ENCODE peak calls at places on chromosomes 16 and 17, in nine cellular contexts. One of them, this sample, is unnamed.

GRCh38 chr17:73196500-73196899 is 3.6 kb downstream of the COG1 start:
- DNase-seq in AG09309: peak
- DNase-seq in aorta: peak
- DNase-seq in iPS DF 6.9: no peak
- DNase-seq in AG10803: peak
- DNase-seq in psoas muscle: peak
- DNase-seq in thoracic aorta: no peak
- DNase-seq in NT2/D1: no peak
- DNase-seq in ascending aorta: no peak
- DNase-seq in this sample: peak

GRCh38 chr16:67647111-67647651 is 2.2 kb downstream of the CARMIL2 start:
- DNase-seq in aorta: no peak
- DNase-seq in ascending aorta: no peak
- DNase-seq in NT2/D1: no peak
- DNase-seq in thoracic aorta: no peak
- DNase-seq in psoas muscle: peak
- DNase-seq in iPS DF 6.9: no peak
- DNase-seq in AG10803: no peak
- DNase-seq in AG09309: no peak
- DNase-seq in this sample: no peak

GRCh38 chr17:4785311-4786110 is 653 bp downstream of the VMO1 start:
- DNase-seq in NT2/D1: no peak
- DNase-seq in psoas muscle: peak
- DNase-seq in AG09309: no peak
- DNase-seq in thoracic aorta: no peak
- DNase-seq in iPS DF 6.9: no peak
- DNase-seq in ascending aorta: no peak
- DNase-seq in aorta: no peak
- DNase-seq in AG10803: no peak
- DNase-seq in this sample: no peak

GRCh38 chr16:74695450-74696422 is 4.9 kb downstream of the MLKL start:
- DNase-seq in thoracic aorta: peak
- DNase-seq in psoas muscle: peak
- DNase-seq in iPS DF 6.9: peak
- DNase-seq in aorta: peak
- DNase-seq in NT2/D1: peak
- DNase-seq in AG09309: peak
- DNase-seq in AG10803: peak
- DNase-seq in ascending aorta: peak
- DNase-seq in this sample: peak

GRCh38 chr17:29212681-29213121 is 32.5 kb upstream of the MYO18A start:
- DNase-seq in NT2/D1: no peak
- DNase-seq in aorta: peak
- DNase-seq in AG09309: no peak
- DNase-seq in ascending aorta: no peak
- DNase-seq in iPS DF 6.9: no peak
- DNase-seq in AG10803: peak
- DNase-seq in psoas muscle: no peak
- DNase-seq in thoracic aorta: no peak
- DNase-seq in this sample: peak

GRCh38 chr17:78390241-78391050 is 12.0 kb downstream of the PGS1 start:
- DNase-seq in thoracic aorta: no peak
- DNase-seq in aorta: no peak
- DNase-seq in ascending aorta: no peak
- DNase-seq in iPS DF 6.9: no peak
- DNase-seq in AG10803: peak
- DNase-seq in psoas muscle: no peak
- DNase-seq in NT2/D1: no peak
- DNase-seq in AG09309: peak
- DNase-seq in this sample: no peak

GRCh38 chr17:58310511-58311428 is 17.8 kb downstream of the TSPOAP1 start:
- DNase-seq in NT2/D1: no peak
- DNase-seq in aorta: peak
- DNase-seq in psoas muscle: no peak
- DNase-seq in AG10803: no peak
- DNase-seq in thoracic aorta: no peak
- DNase-seq in AG09309: no peak
- DNase-seq in iPS DF 6.9: no peak
- DNase-seq in ascending aorta: peak
- DNase-seq in this sample: peak

GRCh38 chr17:59814685-59815084 is 78.1 kb downstream of the TUBD1 start:
- DNase-seq in AG10803: no peak
- DNase-seq in psoas muscle: no peak
- DNase-seq in ascending aorta: no peak
- DNase-seq in AG09309: no peak
- DNase-seq in iPS DF 6.9: no peak
- DNase-seq in NT2/D1: no peak
- DNase-seq in thoracic aorta: no peak
- DNase-seq in aorta: no peak
- DNase-seq in this sample: no peak

GRCh38 chr16:4138735-4139134 is 22.5 kb upstream of the ADCY9 start:
- DNase-seq in iPS DF 6.9: no peak
- DNase-seq in thoracic aorta: no peak
- DNase-seq in AG10803: no peak
- DNase-seq in AG09309: no peak
- DNase-seq in NT2/D1: no peak
- DNase-seq in aorta: no peak
- DNase-seq in psoas muscle: no peak
- DNase-seq in ascending aorta: no peak
- DNase-seq in this sample: no peak

GRCh38 chr17:55210292-55210691 is 54.5 kb upstream of the HLF start:
- DNase-seq in thoracic aorta: no peak
- DNase-seq in ascending aorta: no peak
- DNase-seq in AG09309: no peak
- DNase-seq in psoas muscle: no peak
- DNase-seq in AG10803: no peak
- DNase-seq in NT2/D1: no peak
- DNase-seq in iPS DF 6.9: no peak
- DNase-seq in aorta: no peak
- DNase-seq in this sample: no peak

GRCh38 chr16:83969771-83970429 is 1.9 kb downstream of the NECAB2 start:
- DNase-seq in AG09309: no peak
- DNase-seq in psoas muscle: no peak
- DNase-seq in ascending aorta: no peak
- DNase-seq in thoracic aorta: no peak
- DNase-seq in iPS DF 6.9: no peak
- DNase-seq in aorta: peak
- DNase-seq in AG10803: no peak
- DNase-seq in NT2/D1: no peak
- DNase-seq in this sample: no peak

GRCh38 chr17:62807812-62808575 is at the start of gene MARCHF10:
- DNase-seq in thoracic aorta: no peak
- DNase-seq in AG10803: no peak
- DNase-seq in iPS DF 6.9: no peak
- DNase-seq in psoas muscle: no peak
- DNase-seq in ascending aorta: no peak
- DNase-seq in NT2/D1: no peak
- DNase-seq in AG09309: no peak
- DNase-seq in aorta: peak
- DNase-seq in this sample: peak
- H3K4me3 ChIP-seq in thoracic aorta: peak
- H3K4me3 ChIP-seq in AG10803: no peak
- H3K4me3 ChIP-seq in iPS DF 6.9: peak
- H3K4me3 ChIP-seq in psoas muscle: peak
- H3K4me3 ChIP-seq in ascending aorta: peak
- H3K4me3 ChIP-seq in NT2/D1: peak
- H3K4me3 ChIP-seq in AG09309: no peak
- H3K4me3 ChIP-seq in aorta: peak
- H3K4me3 ChIP-seq in this sample: peak

GRCh38 chr17:77282524-77283515 is 142.1 kb downstream of the SEC14L1 start:
- DNase-seq in AG10803: peak
- DNase-seq in iPS DF 6.9: no peak
- DNase-seq in AG09309: no peak
- DNase-seq in psoas muscle: no peak
- DNase-seq in aorta: no peak
- DNase-seq in thoracic aorta: no peak
- DNase-seq in NT2/D1: no peak
- DNase-seq in ascending aorta: no peak
- DNase-seq in this sample: no peak
- H3K4me3 ChIP-seq in AG10803: no peak
- H3K4me3 ChIP-seq in iPS DF 6.9: no peak
- H3K4me3 ChIP-seq in AG09309: no peak
- H3K4me3 ChIP-seq in psoas muscle: peak
- H3K4me3 ChIP-seq in aorta: no peak
- H3K4me3 ChIP-seq in thoracic aorta: no peak
- H3K4me3 ChIP-seq in NT2/D1: peak
- H3K4me3 ChIP-seq in ascending aorta: no peak
- H3K4me3 ChIP-seq in this sample: no peak

GRCh38 chr17:45144199-45145034 is 3.9 kb upstream of the HEXIM1 start:
- DNase-seq in AG10803: peak
- DNase-seq in NT2/D1: no peak
- DNase-seq in iPS DF 6.9: no peak
- DNase-seq in thoracic aorta: no peak
- DNase-seq in psoas muscle: peak
- DNase-seq in aorta: peak
- DNase-seq in ascending aorta: peak
- DNase-seq in AG09309: no peak
- DNase-seq in this sample: peak
- H3K4me3 ChIP-seq in AG10803: peak
- H3K4me3 ChIP-seq in NT2/D1: peak
- H3K4me3 ChIP-seq in iPS DF 6.9: peak
- H3K4me3 ChIP-seq in thoracic aorta: peak
- H3K4me3 ChIP-seq in psoas muscle: peak
- H3K4me3 ChIP-seq in aorta: peak
- H3K4me3 ChIP-seq in ascending aorta: peak
- H3K4me3 ChIP-seq in AG09309: peak
- H3K4me3 ChIP-seq in this sample: peak

GRCh38 chr17:66956941-66957340 is 7.6 kb upstream of the CACNG4 start:
- DNase-seq in AG10803: no peak
- DNase-seq in NT2/D1: no peak
- DNase-seq in thoracic aorta: no peak
- DNase-seq in aorta: no peak
- DNase-seq in AG09309: no peak
- DNase-seq in psoas muscle: no peak
- DNase-seq in iPS DF 6.9: no peak
- DNase-seq in ascending aorta: no peak
- DNase-seq in this sample: no peak

GRCh38 chr17:66957343-66957742 is 7.2 kb upstream of the CACNG4 start:
- DNase-seq in iPS DF 6.9: no peak
- DNase-seq in aorta: no peak
- DNase-seq in ascending aorta: no peak
- DNase-seq in NT2/D1: no peak
- DNase-seq in thoracic aorta: no peak
- DNase-seq in AG10803: no peak
- DNase-seq in AG09309: no peak
- DNase-seq in psoas muscle: no peak
- DNase-seq in this sample: no peak

GRCh38 chr17:66959641-66960375 is 4.7 kb upstream of the CACNG4 start:
- DNase-seq in aorta: no peak
- DNase-seq in AG10803: no peak
- DNase-seq in ascending aorta: no peak
- DNase-seq in AG09309: no peak
- DNase-seq in NT2/D1: no peak
- DNase-seq in iPS DF 6.9: no peak
- DNase-seq in thoracic aorta: no peak
- DNase-seq in psoas muscle: no peak
- DNase-seq in this sample: no peak

GRCh38 chr17:66955821-66956220 is 8.7 kb upstream of the CACNG4 start:
- DNase-seq in thoracic aorta: no peak
- DNase-seq in NT2/D1: no peak
- DNase-seq in ascending aorta: no peak
- DNase-seq in AG09309: no peak
- DNase-seq in aorta: no peak
- DNase-seq in psoas muscle: no peak
- DNase-seq in AG10803: no peak
- DNase-seq in iPS DF 6.9: no peak
- DNase-seq in this sample: no peak

DNA sequence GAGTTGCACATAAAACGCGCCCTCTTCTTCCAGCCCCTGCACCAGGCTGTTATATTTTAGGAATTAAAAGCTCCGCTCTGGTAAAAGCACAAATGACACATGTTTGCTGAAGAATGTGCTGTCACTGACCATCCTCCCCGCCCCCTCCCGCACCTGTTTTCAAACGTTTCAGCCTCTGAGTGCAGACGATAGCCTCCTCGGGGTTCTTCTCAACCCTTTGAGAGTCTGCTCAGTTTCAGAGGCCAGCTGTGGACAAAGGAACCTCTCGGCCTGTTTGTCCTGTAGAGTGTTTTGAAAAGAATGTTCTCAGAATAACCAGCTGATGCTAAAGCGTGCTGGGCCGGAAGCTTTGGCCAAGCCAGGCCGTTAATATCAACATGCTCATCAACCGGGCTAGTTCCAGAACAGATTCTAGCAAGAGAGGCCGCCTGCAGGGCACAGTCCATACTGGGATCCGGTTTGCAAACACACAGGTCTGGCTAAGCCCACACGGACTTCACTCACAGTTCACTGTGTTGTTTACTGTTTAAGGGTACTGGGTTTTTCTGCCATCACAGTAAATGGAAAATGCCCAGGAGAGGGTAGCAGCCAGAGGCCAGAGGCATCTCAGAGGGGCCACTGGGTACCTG is 6.4 kb upstream of the CACNG4 start:
- DNase-seq in psoas muscle: no peak
- DNase-seq in NT2/D1: no peak
- DNase-seq in thoracic aorta: no peak
- DNase-seq in aorta: no peak
- DNase-seq in AG09309: no peak
- DNase-seq in ascending aorta: no peak
- DNase-seq in AG10803: no peak
- DNase-seq in iPS DF 6.9: no peak
- DNase-seq in this sample: no peak
- H3K4me3 ChIP-seq in psoas muscle: no peak
- H3K4me3 ChIP-seq in NT2/D1: no peak
- H3K4me3 ChIP-seq in thoracic aorta: no peak
- H3K4me3 ChIP-seq in aorta: no peak
- H3K4me3 ChIP-seq in AG09309: no peak
- H3K4me3 ChIP-seq in ascending aorta: no peak
- H3K4me3 ChIP-seq in AG10803: no peak
- H3K4me3 ChIP-seq in iPS DF 6.9: no peak
- H3K4me3 ChIP-seq in this sample: no peak

GRCh38 chr17:76867578-76868175 is 527 bp upstream of the MGAT5B start:
- DNase-seq in iPS DF 6.9: no peak
- DNase-seq in psoas muscle: no peak
- DNase-seq in ascending aorta: no peak
- DNase-seq in AG09309: no peak
- DNase-seq in AG10803: peak
- DNase-seq in thoracic aorta: no peak
- DNase-seq in aorta: no peak
- DNase-seq in NT2/D1: no peak
- DNase-seq in this sample: peak
- H3K4me3 ChIP-seq in iPS DF 6.9: peak
- H3K4me3 ChIP-seq in psoas muscle: peak
- H3K4me3 ChIP-seq in ascending aorta: no peak
- H3K4me3 ChIP-seq in AG09309: no peak
- H3K4me3 ChIP-seq in AG10803: no peak
- H3K4me3 ChIP-seq in thoracic aorta: peak
- H3K4me3 ChIP-seq in aorta: no peak
- H3K4me3 ChIP-seq in NT2/D1: peak
- H3K4me3 ChIP-seq in this sample: peak

GRCh38 chr16:634996-635395 is 1.1 kb downstream of the METTL26 start:
- DNase-seq in ascending aorta: no peak
- DNase-seq in NT2/D1: no peak
- DNase-seq in psoas muscle: no peak
- DNase-seq in iPS DF 6.9: no peak
- DNase-seq in thoracic aorta: no peak
- DNase-seq in AG10803: no peak
- DNase-seq in AG09309: no peak
- DNase-seq in aorta: no peak
- DNase-seq in this sample: no peak
- H3K4me3 ChIP-seq in ascending aorta: peak
- H3K4me3 ChIP-seq in NT2/D1: peak
- H3K4me3 ChIP-seq in psoas muscle: peak
- H3K4me3 ChIP-seq in iPS DF 6.9: no peak
- H3K4me3 ChIP-seq in thoracic aorta: peak
- H3K4me3 ChIP-seq in AG10803: peak
- H3K4me3 ChIP-seq in AG09309: peak
- H3K4me3 ChIP-seq in aorta: no peak
- H3K4me3 ChIP-seq in this sample: no peak